ENCODE peak calls at places on chromosomes 6 and 20, in four cellular contexts. One of them, this sample, is unnamed.

GRCh38 chr20:58579069-58579818 is 64.0 kb upstream of the APCDD1L start:
- DNase-seq in HCT116: no peak
- DNase-seq in kidney: no peak
- DNase-seq in testis: no peak
- DNase-seq in this sample: no peak

GRCh38 chr6:1263039-1263849 is 48.7 kb upstream of the FOXQ1 start:
- DNase-seq in HCT116: no peak
- DNase-seq in kidney: no peak
- DNase-seq in testis: no peak
- DNase-seq in this sample: no peak

GRCh38 chr20:41395669-41396664 is 29.3 kb upstream of the EMILIN3 start:
- DNase-seq in HCT116: no peak
- DNase-seq in kidney: no peak
- DNase-seq in testis: no peak
- DNase-seq in this sample: no peak

GRCh38 chr6:117481278-117481925 is 1.1 kb upstream of the DCBLD1 start:
- DNase-seq in HCT116: no peak
- DNase-seq in kidney: no peak
- DNase-seq in testis: no peak
- DNase-seq in this sample: no peak

GRCh38 chr6:134240664-134241431 is 77.1 kb downstream of the SGK1 start:
- DNase-seq in HCT116: no peak
- DNase-seq in kidney: peak
- DNase-seq in testis: peak
- DNase-seq in this sample: no peak

GRCh38 chr20:36777152-36777551 is 3.6 kb upstream of the DSN1 start:
- DNase-seq in HCT116: no peak
- DNase-seq in kidney: peak
- DNase-seq in testis: no peak
- DNase-seq in this sample: no peak

GRCh38 chr6:93779086-93779858 is 359.9 kb upstream of the EPHA7 start:
- DNase-seq in HCT116: no peak
- DNase-seq in kidney: no peak
- DNase-seq in testis: peak
- DNase-seq in this sample: no peak

GRCh38 chr6:79763301-79763700 is 132.2 kb downstream of the SH3BGRL2 start:
- DNase-seq in HCT116: no peak
- DNase-seq in kidney: no peak
- DNase-seq in testis: no peak
- DNase-seq in this sample: no peak

GRCh38 chr6:77926198-77926752 is 273.4 kb downstream of the MEI4 start:
- DNase-seq in HCT116: peak
- DNase-seq in kidney: no peak
- DNase-seq in testis: no peak
- DNase-seq in this sample: no peak

GRCh38 chr20:61923371-61924166 is 142.1 kb downstream of the TAF4 start:
- DNase-seq in HCT116: no peak
- DNase-seq in kidney: peak
- DNase-seq in testis: no peak
- DNase-seq in this sample: no peak

GRCh38 chr6:112289039-112289566 is 34.7 kb upstream of the LAMA4 start:
- DNase-seq in HCT116: no peak
- DNase-seq in kidney: peak
- DNase-seq in testis: peak
- DNase-seq in this sample: peak

GRCh38 chr6:2554651-2555050 is 196.1 kb downstream of the MYLK4 start:
- DNase-seq in HCT116: no peak
- DNase-seq in kidney: no peak
- DNase-seq in testis: no peak
- DNase-seq in this sample: no peak

GRCh38 chr20:63223121-63223825 is 7.3 kb upstream of the YTHDF1 start:
- DNase-seq in HCT116: no peak
- DNase-seq in kidney: peak
- DNase-seq in testis: peak
- DNase-seq in this sample: no peak

GRCh38 chr6:18308070-18308735 is 43.9 kb upstream of the DEK start:
- DNase-seq in HCT116: no peak
- DNase-seq in kidney: no peak
- DNase-seq in testis: no peak
- DNase-seq in this sample: peak

GRCh38 chr6:184161-184695 is 108.1 kb upstream of the DUSP22 start:
- DNase-seq in HCT116: no peak
- DNase-seq in kidney: no peak
- DNase-seq in testis: no peak
- DNase-seq in this sample: no peak

GRCh38 chr20:7195704-7196103 is 428.2 kb downstream of the BMP2 start:
- DNase-seq in HCT116: no peak
- DNase-seq in kidney: no peak
- DNase-seq in testis: no peak
- DNase-seq in this sample: no peak

GRCh38 chr20:15875446-15875845 is 697.8 kb downstream of the KIF16B start:
- DNase-seq in HCT116: no peak
- DNase-seq in kidney: no peak
- DNase-seq in testis: peak
- DNase-seq in this sample: no peak

GRCh38 chr6:138115877-138116660 is 8.8 kb upstream of the PERP start:
- DNase-seq in HCT116: peak
- DNase-seq in kidney: peak
- DNase-seq in testis: peak
- DNase-seq in this sample: no peak

GRCh38 chr6:73134588-73134987 is 90.7 kb downstream of the KHDC1L start:
- DNase-seq in HCT116: peak
- DNase-seq in kidney: no peak
- DNase-seq in testis: peak
- DNase-seq in this sample: no peak

GRCh38 chr6:47934023-47934422 is 152.2 kb downstream of the OPN5 start:
- DNase-seq in HCT116: no peak
- DNase-seq in kidney: no peak
- DNase-seq in testis: no peak
- DNase-seq in this sample: no peak

GRCh38 chr6:130215526-130215925 is 7.2 kb downstream of the SAMD3 start:
- DNase-seq in HCT116: no peak
- DNase-seq in kidney: no peak
- DNase-seq in testis: no peak
- DNase-seq in this sample: no peak

GRCh38 chr6:170222498-170223471 is 68.1 kb downstream of the DLL1 start:
- DNase-seq in HCT116: no peak
- DNase-seq in kidney: peak
- DNase-seq in testis: peak
- DNase-seq in this sample: no peak

GRCh38 chr6:123830110-123830509 is 26.4 kb downstream of the NKAIN2 start:
- DNase-seq in HCT116: no peak
- DNase-seq in kidney: no peak
- DNase-seq in testis: no peak
- DNase-seq in this sample: no peak

GRCh38 chr6:150269857-150270223 is 99.0 kb upstream of the IYD start:
- DNase-seq in HCT116: peak
- DNase-seq in kidney: peak
- DNase-seq in testis: no peak
- DNase-seq in this sample: no peak

GRCh38 chr20:23340524-23340923 is 10.1 kb upstream of the NXT1 start:
- DNase-seq in HCT116: peak
- DNase-seq in kidney: peak
- DNase-seq in testis: peak
- DNase-seq in this sample: peak

GRCh38 chr6:49550413-49551125 is at the start of gene C6orf141:
- DNase-seq in HCT116: peak
- DNase-seq in kidney: peak
- DNase-seq in testis: peak
- DNase-seq in this sample: no peak

GRCh38 chr6:82183642-82184282 is 63.8 kb downstream of the IBTK start:
- DNase-seq in HCT116: no peak
- DNase-seq in kidney: no peak
- DNase-seq in testis: no peak
- DNase-seq in this sample: no peak

GRCh38 chr20:34979366-34980153 is 23.9 kb downstream of the MYH7B start:
- DNase-seq in HCT116: no peak
- DNase-seq in kidney: no peak
- DNase-seq in testis: peak
- DNase-seq in this sample: no peak

GRCh38 chr6:168367285-168367720 is 47.7 kb upstream of the DACT2 start:
- DNase-seq in HCT116: no peak
- DNase-seq in kidney: no peak
- DNase-seq in testis: no peak
- DNase-seq in this sample: no peak

GRCh38 chr20:40442181-40442963 is 246.7 kb downstream of the MAFB start:
- DNase-seq in HCT116: no peak
- DNase-seq in kidney: no peak
- DNase-seq in testis: no peak
- DNase-seq in this sample: no peak

GRCh38 chr6:6810727-6811126 is 222.2 kb downstream of the LY86 start:
- DNase-seq in HCT116: no peak
- DNase-seq in kidney: no peak
- DNase-seq in testis: no peak
- DNase-seq in this sample: no peak

GRCh38 chr20:63635431-63636141 is 8.7 kb upstream of the GMEB2 start:
- DNase-seq in HCT116: no peak
- DNase-seq in kidney: peak
- DNase-seq in testis: no peak
- DNase-seq in this sample: no peak

GRCh38 chr6:134079406-134079921 is 27.0 kb upstream of the SLC2A12 start:
- DNase-seq in HCT116: no peak
- DNase-seq in kidney: no peak
- DNase-seq in testis: no peak
- DNase-seq in this sample: no peak

GRCh38 chr6:41098366-41098765 is 25.6 kb downstream of the NFYA start:
- DNase-seq in HCT116: no peak
- DNase-seq in kidney: no peak
- DNase-seq in testis: no peak
- DNase-seq in this sample: no peak

GRCh38 chr6:97280766-97281165 is 2.2 kb downstream of the MMS22L start:
- DNase-seq in HCT116: no peak
- DNase-seq in kidney: no peak
- DNase-seq in testis: no peak
- DNase-seq in this sample: no peak

GRCh38 chr6:97288188-97288587 is 5.2 kb upstream of the MMS22L start:
- DNase-seq in HCT116: no peak
- DNase-seq in kidney: no peak
- DNase-seq in testis: no peak
- DNase-seq in this sample: no peak

GRCh38 chr6:97282238-97282725 is 734 bp downstream of the MMS22L start:
- DNase-seq in HCT116: no peak
- DNase-seq in kidney: no peak
- DNase-seq in testis: peak
- DNase-seq in this sample: no peak

GRCh38 chr6:97282726-97283617 is at the start of gene MMS22L:
- DNase-seq in HCT116: peak
- DNase-seq in kidney: peak
- DNase-seq in testis: peak
- DNase-seq in this sample: peak
- TF ChIP-seq CTCF in HCT116: no peak
- TF ChIP-seq CTCF in kidney: no peak
- TF ChIP-seq CTCF in testis: no peak
- TF ChIP-seq CTCF in this sample: no peak

GRCh38 chr20:1818247-1818840 is 76.9 kb upstream of the SIRPA start:
- DNase-seq in HCT116: no peak
- DNase-seq in kidney: no peak
- DNase-seq in testis: no peak
- DNase-seq in this sample: no peak

GRCh38 chr20:1820137-1821074 is 74.8 kb upstream of the SIRPA start:
- DNase-seq in HCT116: no peak
- DNase-seq in kidney: no peak
- DNase-seq in testis: no peak
- DNase-seq in this sample: no peak

GRCh38 chr20:1819311-1820136 is 75.7 kb upstream of the SIRPA start:
- DNase-seq in HCT116: no peak
- DNase-seq in kidney: no peak
- DNase-seq in testis: no peak
- DNase-seq in this sample: no peak

GRCh38 chr20:1817577-1818211 is 77.5 kb upstream of the SIRPA start:
- DNase-seq in HCT116: no peak
- DNase-seq in kidney: no peak
- DNase-seq in testis: peak
- DNase-seq in this sample: no peak

GRCh38 chr20:1818895-1819294 is 76.3 kb upstream of the SIRPA start:
- DNase-seq in HCT116: no peak
- DNase-seq in kidney: no peak
- DNase-seq in testis: no peak
- DNase-seq in this sample: no peak
- H3K4me3 ChIP-seq in HCT116: no peak
- H3K4me3 ChIP-seq in kidney: no peak
- H3K4me3 ChIP-seq in testis: no peak
- H3K4me3 ChIP-seq in this sample: no peak

DNA sequence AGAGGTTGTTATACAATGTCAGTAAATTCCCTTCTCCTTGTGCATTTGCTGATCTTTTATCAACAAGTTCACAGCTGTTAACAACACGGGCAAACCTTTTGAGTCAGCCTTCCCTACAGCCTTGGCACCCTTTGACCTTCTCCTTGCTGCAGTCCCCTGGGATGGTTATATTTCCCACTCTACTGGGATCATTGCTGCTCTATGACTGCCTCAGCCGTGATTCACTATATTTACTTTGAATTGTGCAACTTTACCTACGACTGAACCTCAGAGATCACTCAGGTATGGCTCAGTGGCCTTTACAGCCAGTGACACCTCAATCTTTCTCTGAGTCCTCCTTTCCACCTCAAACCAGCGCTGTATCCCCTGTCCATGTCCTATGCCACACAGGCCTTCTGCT is 1293.3 kb downstream of the EPHA7 start:
- DNase-seq in HCT116: no peak
- DNase-seq in kidney: no peak
- DNase-seq in testis: no peak
- DNase-seq in this sample: no peak
- TF ChIP-seq CTCF in HCT116: no peak
- TF ChIP-seq CTCF in kidney: no peak
- TF ChIP-seq CTCF in testis: no peak
- TF ChIP-seq CTCF in this sample: no peak

GRCh38 chr6:96923400-96923799 is 1.1 kb upstream of the KLHL32 start:
- DNase-seq in HCT116: no peak
- DNase-seq in kidney: no peak
- DNase-seq in testis: no peak
- DNase-seq in this sample: no peak

GRCh38 chr6:96926425-96926824 is 1.9 kb downstream of the KLHL32 start:
- DNase-seq in HCT116: no peak
- DNase-seq in kidney: no peak
- DNase-seq in testis: peak
- DNase-seq in this sample: no peak

GRCh38 chr6:96927660-96928059 is 3.1 kb downstream of the KLHL32 start:
- DNase-seq in HCT116: no peak
- DNase-seq in kidney: no peak
- DNase-seq in testis: no peak
- DNase-seq in this sample: no peak

GRCh38 chr6:96923871-96924493 is 546 bp upstream of the KLHL32 start:
- DNase-seq in HCT116: no peak
- DNase-seq in kidney: no peak
- DNase-seq in testis: no peak
- DNase-seq in this sample: no peak

DNA sequence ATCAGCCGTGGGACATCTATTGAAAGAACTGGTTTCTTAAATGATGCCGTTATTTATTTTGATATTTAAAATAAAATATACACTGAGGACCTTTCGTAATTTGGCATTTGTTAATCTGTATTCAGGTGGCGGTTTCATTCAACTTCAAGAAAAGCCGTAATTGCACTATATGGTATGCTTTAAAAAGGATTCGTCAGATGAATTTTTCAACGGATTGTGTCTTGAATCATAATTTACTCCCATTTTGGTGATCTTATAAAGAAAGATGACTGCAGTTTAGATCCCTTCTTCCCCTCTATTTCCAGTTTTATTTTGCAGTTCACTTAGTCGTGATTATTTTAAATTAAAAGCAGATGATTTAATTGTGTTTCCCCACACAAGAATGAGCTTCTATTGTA is 761 bp downstream of the KLHL32 start:
- DNase-seq in HCT116: no peak
- DNase-seq in kidney: no peak
- DNase-seq in testis: no peak
- DNase-seq in this sample: no peak
- H3K4me3 ChIP-seq in HCT116: peak
- H3K4me3 ChIP-seq in kidney: peak
- H3K4me3 ChIP-seq in testis: peak
- H3K4me3 ChIP-seq in this sample: peak

This sample was measured in AG04449.